ENCODE peak calls at places on chromosomes 6 and 20, in five cellular contexts. U is IMR-90; I is CD4-positive, alpha-beta T cell; D is HCT116; Z is BJ. O is an unnamed sample.

GRCh38 chr6:109527989-109528388 is 45.0 kb upstream of the ZBTB24 start:
- DNase-seq in U (peak), I (no peak), D (peak), Z (no peak), O (no peak)

GRCh38 chr20:13822459-13822858 is 37.6 kb downstream of the NDUFAF5 start:
- DNase-seq in U (no peak), I (no peak), D (no peak), Z (no peak), O (no peak)

GRCh38 chr20:51366155-51366886 is 176.2 kb downstream of the NFATC2 start:
- DNase-seq in U (peak), I (no peak), D (peak), Z (peak), O (peak)

GRCh38 chr6:18138906-18139305 is 16.0 kb downstream of the TPMT start:
- DNase-seq in U (no peak), I (no peak), D (no peak), Z (no peak), O (no peak)

GRCh38 chr20:32918296-32918695 is 59.6 kb downstream of the EFCAB8 start:
- DNase-seq in U (no peak), I (no peak), D (no peak), Z (no peak), O (no peak)

GRCh38 chr6:137571854-137572253 is 77.7 kb upstream of the OLIG3 start:
- DNase-seq in U (peak), I (peak), D (peak), Z (no peak), O (peak)

GRCh38 chr6:104887350-104887749 is 27.6 kb upstream of the HACE1 start:
- DNase-seq in U (peak), I (no peak), D (no peak), Z (no peak), O (no peak)

GRCh38 chr20:37417146-37417856 is 71.4 kb downstream of the SRC start:
- DNase-seq in U (no peak), I (no peak), D (no peak), Z (no peak), O (no peak)

GRCh38 chr20:20267685-20268429 is 100.0 kb upstream of the INSM1 start:
- DNase-seq in U (no peak), I (no peak), D (no peak), Z (no peak), O (no peak)

GRCh38 chr20:50815162-50815989 is 20.5 kb downstream of the BCAS4 start:
- DNase-seq in U (peak), I (no peak), D (no peak), Z (no peak), O (peak)

GRCh38 chr6:90025418-90026089 is 131.3 kb downstream of the GJA10 start:
- DNase-seq in U (peak), I (no peak), D (peak), Z (peak), O (no peak)

GRCh38 chr20:36754656-36755222 is 8.8 kb upstream of the NDRG3 start:
- DNase-seq in U (peak), I (peak), D (peak), Z (peak), O (peak)

GRCh38 chr6:25699649-25700048 is 47.6 kb downstream of the SCGN start:
- DNase-seq in U (no peak), I (no peak), D (no peak), Z (no peak), O (no peak)

GRCh38 chr20:568097-568864 is 24.7 kb upstream of the CSNK2A1 start:
- DNase-seq in U (no peak), I (no peak), D (no peak), Z (no peak), O (no peak)

GRCh38 chr6:129590408-129591022 is 119.5 kb downstream of the ARHGAP18 start:
- DNase-seq in U (peak), I (no peak), D (no peak), Z (peak), O (no peak)

GRCh38 chr20:35005463-35005961 is 49.8 kb downstream of the MYH7B start:
- DNase-seq in U (no peak), I (no peak), D (no peak), Z (no peak), O (no peak)

GRCh38 chr6:16206595-16207037 is 31.8 kb upstream of the GMPR start:
- DNase-seq in U (peak), I (no peak), D (peak), Z (peak), O (peak)

GRCh38 chr6:88013015-88013414 is 34.6 kb upstream of the SPACA1 start:
- DNase-seq in U (no peak), I (no peak), D (no peak), Z (no peak), O (no peak)

GRCh38 chr20:53943522-53944291 is 126.7 kb downstream of the BCAS1 start:
- DNase-seq in U (peak), I (no peak), D (no peak), Z (no peak), O (peak)

GRCh38 chr6:10510592-10511367 is 10.4 kb upstream of the GCNT2 start:
- DNase-seq in U (peak), I (peak), D (peak), Z (no peak), O (peak)

GRCh38 chr6:165031491-165031890 is 277.9 kb downstream of the C6orf118 start:
- DNase-seq in U (no peak), I (no peak), D (no peak), Z (no peak), O (no peak)

GRCh38 chr20:8527998-8528397 is 395.9 kb downstream of the PLCB1 start:
- DNase-seq in U (peak), I (no peak), D (no peak), Z (no peak), O (no peak)

GRCh38 chr20:11035211-11035610 is 361.4 kb upstream of the JAG1 start:
- DNase-seq in U (no peak), I (no peak), D (no peak), Z (no peak), O (no peak)

GRCh38 chr6:24004062-24004461 is 122.0 kb upstream of the NRSN1 start:
- DNase-seq in U (no peak), I (no peak), D (no peak), Z (no peak), O (no peak)

GRCh38 chr6:16850332-16851022 is 89.2 kb upstream of the ATXN1 start:
- DNase-seq in U (no peak), I (no peak), D (no peak), Z (no peak), O (no peak)

GRCh38 chr6:3442444-3443220 is 14.2 kb downstream of the SLC22A23 start:
- DNase-seq in U (peak), I (no peak), D (no peak), Z (no peak), O (no peak)

GRCh38 chr6:29853245-29853644 is 25.6 kb downstream of the HLA-G start:
- DNase-seq in U (no peak), I (no peak), D (no peak), Z (no peak), O (no peak)
- TF ChIP-seq CTCF in U (no peak), I (no peak), D (peak), Z (no peak), O (no peak)

GRCh38 chr6:40845588-40845987 is 193.4 kb downstream of the UNC5CL start:
- DNase-seq in U (peak), I (no peak), D (peak), Z (no peak), O (peak)
- TF ChIP-seq CTCF in U (peak), I (peak), D (peak), Z (peak), O (peak)

GRCh38 chr20:58839474-58839874 is 11.2 kb downstream of the GNAS-AS1 start:
- DNase-seq in U (peak), I (peak), D (peak), Z (no peak), O (peak)
- TF ChIP-seq CTCF in U (peak), I (peak), D (peak), Z (peak), O (peak)

GRCh38 chr20:46977909-46978588 is 83.4 kb downstream of the EYA2 start:
- DNase-seq in U (no peak), I (no peak), D (no peak), Z (no peak), O (no peak)

GRCh38 chr20:46978871-46979536 is 84.4 kb downstream of the EYA2 start:
- DNase-seq in U (no peak), I (no peak), D (no peak), Z (no peak), O (no peak)

GRCh38 chr20:46983466-46983865 is 88.8 kb downstream of the EYA2 start:
- DNase-seq in U (no peak), I (no peak), D (no peak), Z (no peak), O (no peak)

GRCh38 chr20:46979603-46980241 is 85.1 kb downstream of the EYA2 start:
- DNase-seq in U (no peak), I (no peak), D (no peak), Z (no peak), O (no peak)

DNA sequence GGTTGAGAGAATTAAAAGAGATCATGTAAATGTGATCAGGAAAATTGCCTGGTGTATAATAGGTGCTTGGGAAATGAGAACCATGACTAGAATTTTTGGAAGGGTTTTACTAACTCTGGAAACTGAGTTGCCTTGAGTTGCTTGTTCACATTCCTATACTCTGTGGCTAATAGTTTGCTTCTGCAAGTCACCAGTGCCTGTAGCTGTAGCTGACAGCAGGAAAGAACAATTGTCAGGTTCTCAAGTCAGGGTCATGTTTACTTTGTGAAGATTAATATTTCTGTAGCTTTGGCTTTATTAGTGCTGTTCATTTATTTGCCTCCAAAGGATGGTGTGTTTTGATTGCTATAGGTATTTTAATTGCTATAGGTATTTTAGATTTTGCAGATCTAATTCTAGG is 86.5 kb downstream of the EYA2 start:
- DNase-seq in U (no peak), I (no peak), D (no peak), Z (no peak), O (no peak)
- TF ChIP-seq CTCF in U (no peak), I (no peak), D (no peak), Z (no peak), O (no peak)

DNA sequence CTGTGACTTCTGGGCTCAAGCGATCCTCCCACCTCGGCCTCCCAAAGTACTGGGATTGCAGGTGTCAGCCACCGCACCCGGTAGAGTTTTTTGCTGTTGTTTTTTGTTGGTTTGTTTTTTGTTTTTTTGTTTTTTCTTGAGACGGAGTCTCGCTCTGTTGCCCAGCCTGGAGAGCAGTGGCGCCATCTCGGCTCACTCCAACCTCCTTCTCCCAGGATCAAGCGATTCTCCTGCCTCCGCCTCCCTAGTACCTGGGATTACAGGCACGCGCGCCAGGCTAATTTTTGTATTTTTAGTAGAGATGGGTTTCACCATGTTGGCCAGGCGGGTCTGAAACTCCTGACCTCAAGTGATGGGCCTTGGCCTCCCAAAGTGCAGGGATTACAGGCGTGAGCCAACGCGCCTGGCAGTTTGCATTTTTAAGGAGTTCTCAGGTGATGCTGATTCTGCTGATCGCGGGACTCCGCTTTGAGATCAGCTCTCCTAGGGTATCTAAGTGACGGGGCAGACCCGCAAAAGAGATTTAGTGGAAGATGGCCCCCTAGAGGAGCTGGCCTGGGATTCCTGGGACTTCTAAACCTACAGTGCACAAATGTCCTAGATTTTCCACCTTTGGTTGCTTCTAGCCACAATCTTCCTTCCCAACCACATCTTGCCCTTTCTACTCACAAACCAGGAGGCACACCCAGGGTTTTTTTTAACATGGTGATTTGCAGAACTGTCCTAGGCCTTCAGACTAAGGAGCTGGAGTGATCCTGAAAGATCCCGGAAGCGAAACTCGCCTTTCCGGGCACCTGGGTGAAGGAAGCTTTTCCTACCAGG is 45.2 kb downstream of the DPPA5 start:
- DNase-seq in U (no peak), I (no peak), D (peak), Z (no peak), O (peak)
- TF ChIP-seq CTCF in U (peak), I (no peak), D (peak), Z (peak), O (no peak)

DNA sequence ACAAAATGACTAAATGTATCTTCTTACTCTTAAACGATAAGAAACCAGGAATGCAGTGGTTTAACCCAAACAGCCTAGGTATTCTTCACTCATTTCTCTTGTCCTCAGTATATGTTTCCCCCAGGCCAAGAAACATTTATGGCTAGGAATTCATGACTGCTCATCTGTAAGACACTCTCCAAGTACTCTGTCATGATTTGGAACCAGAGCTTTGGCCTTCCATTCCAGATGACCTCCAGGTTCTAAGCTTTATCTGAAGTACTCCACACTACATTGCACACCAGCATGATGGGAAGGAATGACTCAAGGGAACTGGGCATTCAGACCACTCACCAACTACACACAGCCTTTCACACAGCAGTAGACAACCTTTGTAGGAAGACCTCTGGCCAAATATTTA is 29.3 kb downstream of the NT5E start:
- DNase-seq in U (peak), I (no peak), D (no peak), Z (no peak), O (no peak)
- TF ChIP-seq CTCF in U (no peak), I (no peak), D (no peak), Z (no peak), O (no peak)

GRCh38 chr20:25310268-25310920 is 62.5 kb downstream of the PYGB start:
- DNase-seq in U (peak), I (peak), D (peak), Z (peak), O (peak)

GRCh38 chr20:25308083-25308491 is 60.2 kb downstream of the PYGB start:
- DNase-seq in U (no peak), I (no peak), D (no peak), Z (no peak), O (no peak)

GRCh38 chr20:25308671-25309394 is 60.9 kb downstream of the PYGB start:
- DNase-seq in U (peak), I (no peak), D (peak), Z (no peak), O (no peak)

GRCh38 chr20:25310921-25311728 is 63.2 kb downstream of the PYGB start:
- DNase-seq in U (peak), I (no peak), D (no peak), Z (peak), O (no peak)

GRCh38 chr20:25309395-25310267 is 61.7 kb downstream of the PYGB start:
- DNase-seq in U (peak), I (no peak), D (peak), Z (peak), O (peak)
- TF ChIP-seq CTCF in U (no peak), I (no peak), D (no peak), Z (no peak), O (no peak)